ENCODE peak calls at places on chromosomes 12 and 14, in eight cellular contexts. R, K, U, V, W, F, B and G are unnamed samples.

GRCh38 chr14:103086771-103087342 is 2.8 kb downstream of the LBHD2 start:
- DNase-seq in R (no peak), K (no peak), U (no peak), V (no peak), W (no peak), F (no peak), B (no peak), G (no peak)

GRCh38 chr12:53467082-53467481 is 15.2 kb downstream of the PCBP2 start:
- DNase-seq in R (no peak), K (no peak), U (no peak), V (no peak), W (no peak), F (no peak), B (no peak), G (no peak)

GRCh38 chr14:77099425-77100167 is 1.5 kb downstream of the CIPC start:
- DNase-seq in R (no peak), K (no peak), U (peak; percentile 58), V (peak; percentile 83), W (no peak), F (peak; percentile 81), B (peak; percentile 71), G (peak; percentile 21)

GRCh38 chr14:51225751-51226150 is 14.3 kb upstream of the TMX1 start:
- DNase-seq in R (no peak), K (no peak), U (no peak), V (peak; percentile 30), W (no peak), F (peak; percentile 78), B (no peak), G (no peak)

GRCh38 chr12:52074006-52074405 is 4.2 kb downstream of the ATG101 start:
- DNase-seq in R (no peak), K (no peak), U (no peak), V (peak; percentile 88), W (no peak), F (no peak), B (peak; percentile 70), G (peak; percentile 39)

GRCh38 chr14:66939409-66939808 is 249.8 kb upstream of the GARIN2 start:
- DNase-seq in R (no peak), K (no peak), U (no peak), V (no peak), W (no peak), F (no peak), B (no peak), G (no peak)

GRCh38 chr14:24224618-24225071 is 7.5 kb downstream of the NEDD8 start:
- DNase-seq in R (no peak), K (no peak), U (no peak), V (peak; percentile 73), W (no peak), F (peak; percentile 95), B (peak; percentile 78), G (no peak)

GRCh38 chr14:90554341-90554740 is 157.5 kb downstream of the CALM1 start:
- DNase-seq in R (peak; percentile 22), K (peak; percentile 92), U (no peak), V (no peak), W (peak; percentile 92), F (no peak), B (no peak), G (peak; percentile 67)

GRCh38 chr14:100770046-100770445 is 43.4 kb downstream of the DLK1 start:
- DNase-seq in R (no peak), K (no peak), U (no peak), V (no peak), W (no peak), F (no peak), B (no peak), G (no peak)

GRCh38 chr12:90945070-90945649 is 9.8 kb downstream of the CCER1 start:
- DNase-seq in R (peak; percentile 33), K (no peak), U (peak; percentile 10), V (peak; percentile 53), W (no peak), F (peak; percentile 39), B (peak; percentile 52), G (peak; percentile 14)

GRCh38 chr14:94624537-94625352 is 12.6 kb downstream of the SERPINA3 start:
- DNase-seq in R (no peak), K (no peak), U (no peak), V (no peak), W (no peak), F (no peak), B (no peak), G (no peak)

GRCh38 chr12:109621864-109622485 is 48.4 kb downstream of the MVK start:
- DNase-seq in R (peak; percentile 76), K (no peak), U (no peak), V (no peak), W (no peak), F (no peak), B (no peak), G (peak; percentile 67)

GRCh38 chr14:54343276-54344121 is 53.3 kb upstream of the CDKN3 start:
- DNase-seq in R (peak; percentile 80), K (no peak), U (no peak), V (peak; percentile 35), W (no peak), F (peak; percentile 73), B (peak; percentile 78), G (peak; percentile 92)

GRCh38 chr12:132077322-132078100 is 66.6 kb downstream of the DDX51 start:
- DNase-seq in R (peak; percentile 28), K (no peak), U (no peak), V (no peak), W (no peak), F (no peak), B (no peak), G (no peak)

GRCh38 chr12:14394317-14395058 is 29.0 kb downstream of the ATF7IP start:
- DNase-seq in R (peak; percentile 82), K (peak; percentile 70), U (peak; percentile 46), V (peak; percentile 75), W (no peak), F (peak; percentile 88), B (peak; percentile 93), G (peak; percentile 10)

GRCh38 chr12:132585177-132585576 is 25.2 kb downstream of the LRCOL1 start:
- DNase-seq in R (no peak), K (no peak), U (no peak), V (no peak), W (no peak), F (no peak), B (no peak), G (no peak)